ENCODE peak calls at places on chromosomes 7 and 10, in five cellular contexts. R is PC-3, I is sciatic nerve, G is Panc1, W is nephron progenitor cell. X is an unnamed sample.

GRCh38 chr10:83012866-83013265 is 1126.4 kb upstream of the GHITM start:
- DNase-seq in R (no peak), I (no peak), G (no peak), W (no peak), X (no peak)

GRCh38 chr7:15832996-15833395 is 146.5 kb upstream of the MEOX2 start:
- DNase-seq in R (peak), I (peak), G (no peak), W (no peak), X (no peak)

GRCh38 chr10:18340496-18341051 is 200.3 kb downstream of the CACNB2 start:
- DNase-seq in R (no peak), I (no peak), G (no peak), W (no peak), X (no peak)

GRCh38 chr7:24384362-24385030 is 100.5 kb downstream of the NPY start:
- DNase-seq in R (no peak), I (no peak), G (no peak), W (no peak), X (no peak)

GRCh38 chr7:153515359-153515758 is 536.8 kb upstream of the DPP6 start:
- DNase-seq in R (no peak), I (no peak), G (no peak), W (no peak), X (no peak)

GRCh38 chr7:121019018-121019417 is 30.5 kb downstream of the CPED1 start:
- DNase-seq in R (no peak), I (no peak), G (no peak), W (no peak), X (no peak)

GRCh38 chr10:122347162-122347561 is 27.3 kb upstream of the PLEKHA1 start:
- DNase-seq in R (no peak), I (no peak), G (no peak), W (no peak), X (no peak)

GRCh38 chr10:48667960-48668541 is 16.6 kb upstream of the WDFY4 start:
- DNase-seq in R (no peak), I (no peak), G (no peak), W (no peak), X (no peak)

GRCh38 chr7:146961617-146962016 is 845.0 kb downstream of the CNTNAP2 start:
- DNase-seq in R (peak), I (no peak), G (peak), W (no peak), X (no peak)

GRCh38 chr7:152073352-152073751 is 47.9 kb downstream of the GALNT11 start:
- DNase-seq in R (no peak), I (no peak), G (no peak), W (no peak), X (no peak)

GRCh38 chr7:66152538-66153191 is 38.0 kb downstream of the CRCP start:
- DNase-seq in R (no peak), I (no peak), G (no peak), W (no peak), X (no peak)

GRCh38 chr10:50322075-50322474 is 70.8 kb upstream of the ASAH2 start:
- DNase-seq in R (peak), I (no peak), G (no peak), W (no peak), X (no peak)

GRCh38 chr10:61841338-61841875 is 60.1 kb upstream of the ARID5B start:
- DNase-seq in R (peak), I (no peak), G (no peak), W (no peak), X (no peak)

GRCh38 chr10:11742779-11743298 is 657 bp downstream of the ECHDC3 start:
- DNase-seq in R (no peak), I (no peak), G (no peak), W (no peak), X (no peak)

GRCh38 chr10:115082521-115082920 is 10.6 kb upstream of the ATRNL1 start:
- DNase-seq in R (no peak), I (no peak), G (no peak), W (no peak), X (no peak)

GRCh38 chr7:120272261-120272895 is 597 bp upstream of the KCND2 start:
- DNase-seq in R (peak), I (no peak), G (no peak), W (peak), X (no peak)